ENCODE peak calls at places on chromosome 11, in eight cellular contexts. N is stimulated activated CD4-positive, alpha-beta T cell treated with anti-CD3 and anti-CD28 coated beads, Interleukin-15, amount 100 ng/mL, for 24 hours; Q is HS-5; Z is T follicular helper cell; A is renal cortical epithelial cell; Y is OCI-M1; O is tibial artery; S is cardiac muscle cell. F is an unnamed sample.

GRCh38 chr11:64560139-64560771 is 30.8 kb upstream of the SLC22A12 start:
- DNase-seq in N (no peak), Y (no peak), A (no peak), S (no peak), Q (no peak), Z (no peak), O (no peak), F (no peak)

GRCh38 chr11:17774232-17775034 is 39.9 kb downstream of the KCNC1 start:
- DNase-seq in A (no peak), Q (no peak), Y (no peak), O (no peak), N (no peak), Z (no peak), S (no peak), F (no peak)

GRCh38 chr11:116808262-116809175 is 14.6 kb downstream of the APOA4 start:
- DNase-seq in O (no peak), S (peak; percentile 84), Z (no peak), N (no peak), Q (no peak), Y (no peak), A (no peak), F (no peak)

GRCh38 chr11:119696378-119697157 is 32.4 kb downstream of the NECTIN1 start:
- DNase-seq in Z (no peak), Y (no peak), A (no peak), Q (no peak), N (no peak), O (no peak), S (no peak), F (no peak)

GRCh38 chr11:124738713-124739478 is 846 bp upstream of the NRGN start:
- DNase-seq in S (no peak), Z (no peak), Q (no peak), N (no peak), O (no peak), Y (no peak), A (no peak), F (no peak)

GRCh38 chr11:2466869-2467694 is 22.3 kb downstream of the KCNQ1 start:
- DNase-seq in Y (peak; percentile 87), S (no peak), Q (no peak), O (no peak), N (peak; percentile 65), A (no peak), Z (peak; percentile 28), F (peak; percentile 21)

GRCh38 chr11:116138280-116138679 is 634.1 kb upstream of the CADM1 start:
- DNase-seq in S (no peak), Z (no peak), O (no peak), N (no peak), A (no peak), Q (no peak), Y (no peak), F (no peak)

GRCh38 chr11:47788181-47788580 is 21.0 kb upstream of the FNBP4 start:
- DNase-seq in S (no peak), Z (no peak), A (no peak), N (no peak), O (no peak), Q (no peak), Y (no peak), F (no peak)

GRCh38 chr11:44136176-44136945 is 40.9 kb downstream of the EXT2 start:
- DNase-seq in S (peak; percentile 9), Q (no peak), Z (no peak), N (no peak), O (no peak), A (no peak), Y (no peak), F (no peak)

GRCh38 chr11:122337241-122338176 is 221.5 kb upstream of the BLID start:
- DNase-seq in Q (no peak), Z (no peak), A (no peak), Y (peak; percentile 57), S (peak; percentile 18), N (no peak), O (no peak), F (no peak)

GRCh38 chr11:79902493-79902892 is 461.7 kb upstream of the TENM4 start:
- DNase-seq in S (no peak), A (peak; percentile 89), Y (no peak), N (no peak), Q (peak; percentile 70), Z (no peak), O (no peak), F (no peak)

GRCh38 chr11:5004429-5005274 is 10.0 kb downstream of the OR51L1 start:
- DNase-seq in S (peak; percentile 74), Y (peak; percentile 85), O (no peak), Z (no peak), A (peak; percentile 58), Q (peak; percentile 24), N (peak; percentile 52), F (peak; percentile 82)

GRCh38 chr11:69437001-69437875 is 44.2 kb upstream of the LINC01488 start:
- DNase-seq in Z (no peak), S (no peak), N (no peak), Y (no peak), O (no peak), A (peak; percentile 74), Q (no peak), F (no peak)

GRCh38 chr11:38254849-38255248 is 1656.8 kb upstream of the RAG2 start:
- DNase-seq in A (no peak), Z (no peak), O (no peak), Q (no peak), N (no peak), S (no peak), Y (no peak), F (no peak)

GRCh38 chr11:72483412-72484186 is 49.3 kb upstream of the CLPB start:
- DNase-seq in N (no peak), A (peak; percentile 73), Z (no peak), O (peak; percentile 46), Q (no peak), S (peak; percentile 81), Y (peak; percentile 89), F (no peak)

GRCh38 chr11:37718431-37718999 is 1120.5 kb upstream of the RAG2 start:
- DNase-seq in A (peak; percentile 86), O (no peak), Z (no peak), S (peak; percentile 16), N (no peak), Y (no peak), Q (no peak), F (no peak)

GRCh38 chr11:34050536-34050935 is 995 bp upstream of the CAPRIN1 start:
- DNase-seq in A (no peak), Z (no peak), Q (no peak), N (no peak), O (no peak), S (peak; percentile 80), Y (no peak), F (no peak)